ENCODE peak calls at places on chromosomes 2 and 18, in five cellular contexts. F is HepG2, Q is tibial nerve, O is MCF 10A, M is mesothelial cell of epicardium. E is an unnamed sample.

GRCh38 chr18:51009071-51009470 is 20.9 kb upstream of the SMAD4 start:
- DNase-seq in F (no peak), Q (no peak), O (peak), M (no peak), E (no peak)

GRCh38 chr2:176156959-176157498 is at the start of gene HOXD3:
- DNase-seq in F (no peak), Q (no peak), O (no peak), M (no peak), E (no peak)

GRCh38 chr18:57954928-57955327 is 89.1 kb upstream of the NEDD4L start:
- DNase-seq in F (no peak), Q (no peak), O (no peak), M (no peak), E (no peak)

GRCh38 chr2:6946722-6947121 is 29.5 kb downstream of the RNF144A start:
- DNase-seq in F (no peak), Q (no peak), O (peak), M (no peak), E (no peak)

GRCh38 chr2:127537142-127537541 is 1.7 kb downstream of the MYO7B start:
- DNase-seq in F (no peak), Q (no peak), O (no peak), M (no peak), E (no peak)

GRCh38 chr2:236124182-236124581 is 44.0 kb downstream of the GBX2 start:
- DNase-seq in F (no peak), Q (no peak), O (no peak), M (no peak), E (no peak)

GRCh38 chr18:78632111-78632541 is 347.5 kb upstream of the SALL3 start:
- DNase-seq in F (no peak), Q (no peak), O (peak), M (peak), E (no peak)

GRCh38 chr2:47344890-47345583 is 57.9 kb upstream of the MSH2 start:
- DNase-seq in F (peak), Q (no peak), O (peak), M (peak), E (peak)

GRCh38 chr2:201483337-201483736 is 31.8 kb downstream of the STRADB start:
- DNase-seq in F (no peak), Q (no peak), O (no peak), M (no peak), E (no peak)

GRCh38 chr2:70041666-70042065 is 45.6 kb upstream of the PCBP1 start:
- DNase-seq in F (no peak), Q (no peak), O (no peak), M (no peak), E (no peak)

GRCh38 chr2:223696719-223697118 is 94.6 kb upstream of the SCG2 start:
- DNase-seq in F (peak), Q (no peak), O (peak), M (no peak), E (no peak)

GRCh38 chr2:207042155-207042554 is 102.8 kb downstream of the CPO start:
- DNase-seq in F (no peak), Q (no peak), O (no peak), M (no peak), E (no peak)

GRCh38 chr2:43311276-43311675 is 84.9 kb upstream of the ZFP36L2 start:
- DNase-seq in F (peak), Q (no peak), O (peak), M (no peak), E (no peak)

GRCh38 chr18:36130883-36131653 is 1.4 kb downstream of the ELP2 start:
- DNase-seq in F (no peak), Q (no peak), O (no peak), M (no peak), E (no peak)

GRCh38 chr2:17594533-17595391 is 54.3 kb downstream of the VSNL1 start:
- DNase-seq in F (peak), Q (no peak), O (no peak), M (no peak), E (no peak)

GRCh38 chr2:229089806-229090205 is 181.3 kb downstream of the PID1 start:
- DNase-seq in F (no peak), Q (no peak), O (no peak), M (no peak), E (no peak)

GRCh38 chr2:29398384-29399237 is 283.4 kb downstream of the CLIP4 start:
- DNase-seq in F (no peak), Q (no peak), O (peak), M (no peak), E (no peak)

GRCh38 chr2:3608373-3609278 is 13.7 kb downstream of the COLEC11 start:
- DNase-seq in F (no peak), Q (no peak), O (no peak), M (no peak), E (no peak)

GRCh38 chr2:20496069-20496468 is 49.2 kb downstream of the RHOB start:
- DNase-seq in F (peak), Q (no peak), O (peak), M (no peak), E (no peak)

GRCh38 chr2:209388416-209389037 is 35.3 kb upstream of the MAP2 start:
- DNase-seq in F (no peak), Q (no peak), O (no peak), M (no peak), E (no peak)

GRCh38 chr2:151299940-151300539 is 10.6 kb upstream of the NMI start:
- DNase-seq in F (no peak), Q (no peak), O (no peak), M (no peak), E (no peak)

GRCh38 chr2:170122883-170123547 is 54.9 kb upstream of the MYO3B start:
- DNase-seq in F (peak), Q (no peak), O (peak), M (no peak), E (no peak)

GRCh38 chr2:28750316-28751101 is 1.1 kb upstream of the PPP1CB start:
- DNase-seq in F (no peak), Q (no peak), O (no peak), M (no peak), E (no peak)

GRCh38 chr2:15670469-15670868 is 78.8 kb downstream of the DDX1 start:
- DNase-seq in F (no peak), Q (no peak), O (no peak), M (no peak), E (no peak)
- TF ChIP-seq CTCF in F (no peak), Q (no peak), O (no peak), M (no peak), E (no peak)

GRCh38 chr2:181738074-181738473 is 57.8 kb upstream of the NEUROD1 start:
- DNase-seq in F (no peak), Q (no peak), O (peak), M (no peak), E (no peak)
- TF ChIP-seq CTCF in F (peak), Q (no peak), O (no peak), M (no peak), E (peak)

GRCh38 chr18:62033207-62033606 is 140.4 kb upstream of the RNF152 start:
- DNase-seq in F (no peak), Q (no peak), O (no peak), M (no peak), E (no peak)

GRCh38 chr18:62033756-62034155 is 140.9 kb upstream of the RNF152 start:
- DNase-seq in F (no peak), Q (no peak), O (no peak), M (no peak), E (no peak)

GRCh38 chr18:62027914-62028520 is 135.2 kb upstream of the RNF152 start:
- DNase-seq in F (no peak), Q (no peak), O (no peak), M (no peak), E (no peak)

GRCh38 chr18:62028715-62029114 is 135.9 kb upstream of the RNF152 start:
- DNase-seq in F (no peak), Q (no peak), O (no peak), M (no peak), E (no peak)

GRCh38 chr18:62030091-62030985 is 137.5 kb upstream of the RNF152 start:
- DNase-seq in F (no peak), Q (no peak), O (no peak), M (no peak), E (no peak)
- TF ChIP-seq CTCF in F (no peak), Q (no peak), O (no peak), M (no peak), E (no peak)

DNA sequence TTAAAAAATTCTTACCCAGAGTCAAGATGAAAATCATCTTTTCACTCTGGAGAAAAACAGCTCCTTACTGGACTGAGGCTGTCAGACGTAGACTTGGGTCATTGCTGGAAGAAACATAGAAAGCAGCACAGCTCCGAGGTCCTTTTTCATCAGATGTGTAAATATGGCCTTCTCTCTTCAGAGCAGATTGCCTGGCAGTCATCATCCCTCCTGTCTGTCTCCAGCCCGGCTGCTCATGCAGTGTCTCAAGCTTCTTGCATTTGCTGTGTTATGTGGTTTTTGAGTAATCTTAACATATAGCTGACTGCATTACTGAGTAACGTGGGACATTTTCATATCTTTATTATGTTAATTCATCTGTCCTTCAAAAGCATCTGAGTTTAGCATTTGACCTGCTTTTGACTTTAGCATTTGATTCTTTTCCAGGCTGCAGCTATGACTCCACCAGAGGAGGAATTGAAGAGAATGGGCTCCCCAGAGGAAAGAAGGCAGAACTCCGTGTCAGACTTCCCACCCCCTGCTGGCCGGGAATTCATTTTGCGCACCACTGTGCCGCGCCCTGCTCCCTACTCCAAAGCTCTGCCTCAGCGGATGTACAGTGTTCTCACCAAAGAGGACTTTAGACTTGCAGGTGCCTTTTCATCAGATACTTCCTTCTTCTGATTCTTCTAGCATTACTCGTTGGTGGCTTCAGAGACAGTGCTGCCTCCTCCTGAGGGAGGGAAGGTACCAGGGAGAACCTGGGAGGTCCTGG is 116.2 kb downstream of the RAB3GAP1 start:
- DNase-seq in F (no peak), Q (no peak), O (no peak), M (no peak), E (no peak)
- TF ChIP-seq CTCF in F (peak), Q (no peak), O (no peak), M (no peak), E (no peak)

GRCh38 chr2:122150546-122150945 is 395.1 kb downstream of the TSN start:
- DNase-seq in F (no peak), Q (no peak), O (no peak), M (no peak), E (peak)

GRCh38 chr2:122144884-122145283 is 389.4 kb downstream of the TSN start:
- DNase-seq in F (no peak), Q (no peak), O (no peak), M (no peak), E (no peak)

GRCh38 chr2:122148128-122148792 is 392.8 kb downstream of the TSN start:
- DNase-seq in F (no peak), Q (no peak), O (no peak), M (no peak), E (no peak)

GRCh38 chr2:122145805-122146204 is 390.4 kb downstream of the TSN start:
- DNase-seq in F (no peak), Q (no peak), O (peak), M (no peak), E (no peak)
- TF ChIP-seq CTCF in F (no peak), Q (no peak), O (no peak), M (no peak), E (no peak)

GRCh38 chr2:36701391-36701795 is 4.9 kb downstream of the VIT start:
- DNase-seq in F (no peak), Q (no peak), O (peak), M (no peak), E (no peak)
- TF ChIP-seq CTCF in F (no peak), Q (no peak), O (no peak), M (peak), E (peak)

GRCh38 chr2:240732184-240732583 is 40.5 kb downstream of the AQP12A start:
- DNase-seq in F (no peak), Q (no peak), O (no peak), M (no peak), E (no peak)

GRCh38 chr2:240735476-240735875 is 43.8 kb downstream of the AQP12A start:
- DNase-seq in F (no peak), Q (no peak), O (no peak), M (no peak), E (no peak)

GRCh38 chr2:240732911-240733622 is 41.4 kb downstream of the AQP12A start:
- DNase-seq in F (no peak), Q (no peak), O (no peak), M (no peak), E (no peak)

GRCh38 chr2:240734756-240735155 is 43.1 kb downstream of the AQP12A start:
- DNase-seq in F (no peak), Q (no peak), O (no peak), M (no peak), E (no peak)

DNA sequence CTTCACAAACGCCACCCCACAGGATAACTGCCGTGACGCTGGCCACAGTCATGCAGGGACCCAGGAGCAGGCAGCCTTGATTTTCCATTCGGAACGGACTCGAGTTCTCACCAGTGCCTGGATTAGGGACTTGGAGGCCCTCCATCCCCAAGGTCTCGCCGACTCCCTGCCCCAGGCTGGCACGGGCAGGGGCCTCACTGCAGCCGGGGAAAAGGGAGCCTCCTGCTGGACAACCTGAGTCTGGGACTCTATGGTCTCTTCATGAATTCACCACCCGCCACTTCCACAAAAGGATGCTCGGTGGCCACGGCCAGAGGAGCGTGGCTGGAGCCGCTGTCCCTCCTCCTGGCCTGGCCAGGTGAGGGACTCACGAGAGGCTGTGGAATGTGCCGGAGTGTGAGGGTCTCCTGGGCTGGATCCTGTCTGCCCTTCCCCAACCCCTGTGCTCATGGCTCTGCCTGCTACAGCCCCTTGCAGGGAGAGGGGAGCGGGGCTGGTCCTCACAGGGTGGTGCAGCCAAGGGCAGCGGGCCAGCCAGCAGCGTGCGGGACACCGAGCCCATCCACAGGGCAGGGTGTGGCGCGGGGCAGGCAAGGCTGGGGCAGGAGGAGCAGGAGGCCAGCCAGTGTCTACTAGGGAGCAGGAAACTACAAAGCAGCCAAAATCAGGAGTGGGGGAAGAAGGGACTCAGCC is 42.3 kb downstream of the AQP12A start:
- DNase-seq in F (no peak), Q (no peak), O (peak), M (no peak), E (no peak)
- TF ChIP-seq CTCF in F (peak), Q (no peak), O (peak), M (no peak), E (peak)

GRCh38 chr2:121748202-121748601 is 7.2 kb upstream of the TSN start:
- DNase-seq in F (peak), Q (no peak), O (peak), M (no peak), E (no peak)
- TF ChIP-seq CTCF in F (peak), Q (no peak), O (peak), M (no peak), E (peak)

E was measured in type B pancreatic cell.